ENCODE peak calls at places on chromosome 15, in eight cellular contexts. J is GM03348; V is left ventricle myocardium superior; S is activated naive CD4-positive, alpha-beta T cell; I is CD4-positive, alpha-beta T cell; B is NCI-H460; C is adipocyte; D is midbrain. W is an unnamed sample.

GRCh38 chr15:75065467-75065850 is 42.1 kb downstream of the PPCDC start:
- DNase-seq in V (peak), I (no peak), S (no peak), B (no peak), D (no peak), C (no peak), J (no peak), W (no peak)

GRCh38 chr15:93042691-93043378 is 46.2 kb downstream of the RGMA start:
- DNase-seq in C (no peak), D (no peak), V (no peak), B (no peak), S (no peak), J (no peak), I (no peak), W (no peak)

GRCh38 chr15:50828610-50829206 is 63.2 kb upstream of the SPPL2A start:
- DNase-seq in V (no peak), J (peak), B (peak), C (peak), D (no peak), S (no peak), I (no peak), W (peak)

GRCh38 chr15:54481819-54482218 is 503.6 kb downstream of the UNC13C start:
- DNase-seq in C (no peak), B (no peak), S (no peak), J (no peak), V (no peak), D (no peak), I (no peak), W (no peak)

GRCh38 chr15:36844453-36845094 is 255.8 kb downstream of the MEIS2 start:
- DNase-seq in C (peak), I (no peak), B (no peak), J (peak), V (no peak), D (no peak), S (no peak), W (no peak)

GRCh38 chr15:92709064-92709463 is 53.5 kb upstream of the FAM174B start:
- DNase-seq in C (no peak), S (no peak), J (no peak), V (no peak), B (no peak), I (no peak), D (no peak), W (no peak)

GRCh38 chr15:98177950-98178848 is 217.7 kb downstream of the ARRDC4 start:
- DNase-seq in C (peak), S (no peak), I (peak), J (peak), D (peak), V (no peak), B (peak), W (peak)

GRCh38 chr15:25059698-25060471 is 105.1 kb downstream of the SNRPN start:
- DNase-seq in I (no peak), V (no peak), C (no peak), D (no peak), J (no peak), S (no peak), B (no peak), W (no peak)

GRCh38 chr15:59918994-59919951 is 84.8 kb upstream of the FOXB1 start:
- DNase-seq in J (no peak), I (peak), V (no peak), D (no peak), C (peak), S (no peak), B (no peak), W (peak)

GRCh38 chr15:36948982-36949381 is 151.4 kb downstream of the MEIS2 start:
- DNase-seq in B (no peak), V (no peak), S (no peak), D (no peak), C (no peak), I (no peak), J (no peak), W (no peak)

GRCh38 chr15:56291741-56292140 is 48.1 kb upstream of the RFX7 start:
- DNase-seq in J (no peak), D (no peak), S (no peak), B (no peak), I (no peak), V (no peak), C (no peak), W (no peak)

GRCh38 chr15:60740787-60741354 is 261.9 kb upstream of the ICE2 start:
- DNase-seq in S (no peak), B (no peak), D (no peak), I (no peak), C (peak), V (no peak), J (peak), W (no peak)

GRCh38 chr15:63553388-63553791 is 43.8 kb upstream of the FBXL22 start:
- DNase-seq in J (peak), C (peak), S (no peak), B (no peak), V (no peak), I (no peak), D (peak), W (peak)

GRCh38 chr15:31179683-31180082 is 78.2 kb upstream of the TRPM1 start:
- DNase-seq in J (no peak), I (no peak), D (no peak), B (no peak), V (no peak), S (no peak), C (no peak), W (no peak)

GRCh38 chr15:74537736-74538135 is 3.3 kb upstream of the ARID3B start:
- DNase-seq in S (no peak), V (no peak), D (no peak), B (no peak), J (no peak), I (no peak), C (no peak), W (no peak)

GRCh38 chr15:49902791-49903481 is 216.1 kb downstream of the ATP8B4 start:
- DNase-seq in I (no peak), B (peak), J (peak), S (no peak), D (peak), V (no peak), C (peak), W (no peak)

GRCh38 chr15:98755138-98755537 is 106.8 kb downstream of the IGF1R start:
- DNase-seq in B (no peak), J (peak), C (no peak), S (no peak), D (no peak), I (no peak), V (no peak), W (no peak)

GRCh38 chr15:67175643-67176071 is 78.8 kb downstream of the AAGAB start:
- DNase-seq in D (no peak), J (peak), V (peak), B (no peak), I (no peak), S (no peak), C (no peak), W (peak)

GRCh38 chr15:29242466-29243242 is 27.0 kb downstream of the NSMCE3 start:
- DNase-seq in C (peak), D (peak), J (peak), I (no peak), B (no peak), V (no peak), S (no peak), W (no peak)

GRCh38 chr15:38608682-38609081 is 44.1 kb upstream of the RASGRP1 start:
- DNase-seq in S (no peak), I (no peak), V (no peak), C (no peak), J (no peak), B (no peak), D (no peak), W (no peak)

GRCh38 chr15:98923159-98923558 is 84.4 kb downstream of the PGPEP1L start:
- DNase-seq in D (peak), V (no peak), B (no peak), J (no peak), I (no peak), C (no peak), S (no peak), W (no peak)

GRCh38 chr15:48896775-48897143 is 18.8 kb downstream of the EID1 start:
- DNase-seq in I (no peak), C (no peak), V (peak), S (no peak), J (no peak), D (no peak), B (no peak), W (no peak)

GRCh38 chr15:74421302-74422245 is 12.2 kb downstream of the SEMA7A start:
- DNase-seq in J (no peak), S (no peak), C (no peak), D (peak), B (no peak), V (no peak), I (no peak), W (no peak)

GRCh38 chr15:76012021-76012551 is at the start of gene NRG4:
- DNase-seq in B (peak), S (no peak), V (no peak), I (no peak), D (no peak), C (peak), J (peak), W (no peak)

GRCh38 chr15:82951472-82952155 is 906 bp downstream of the HOMER2 start:
- DNase-seq in C (no peak), B (no peak), V (no peak), S (no peak), D (no peak), I (no peak), J (peak), W (no peak)

GRCh38 chr15:64774556-64775523 is 549 bp downstream of the RBPMS2 start:
- DNase-seq in I (no peak), D (no peak), S (no peak), C (peak), V (peak), B (no peak), J (peak), W (peak)

GRCh38 chr15:66293419-66294156 is at the start of gene DIS3L:
- DNase-seq in V (peak), D (peak), J (peak), B (peak), S (peak), C (peak), I (peak), W (peak)

GRCh38 chr15:42723068-42723467 is 13.9 kb downstream of the CDAN1 start:
- DNase-seq in S (no peak), D (no peak), B (no peak), V (no peak), J (no peak), I (no peak), C (no peak), W (no peak)

W was measured in dermis microvascular lymphatic vessel endothelial cell.